ENCODE peak calls at places on chromosomes 16 and 17, in seven cellular contexts. W is esophagus muscularis mucosa, U is fibroblast of mammary gland, E is mucosa of descending colon, F is tibial artery, T is HFFc6, I is right atrium auricular region. S is an unnamed sample.

GRCh38 chr17:67493811-67494210 is 116.7 kb downstream of the PITPNC1 start:
- DNase-seq in F (no peak), W (no peak), I (no peak), E (no peak), T (no peak), U (peak; percentile 30), S (no peak)

GRCh38 chr16:84568066-84568465 is 49.8 kb downstream of the COTL1 start:
- DNase-seq in T (no peak), F (no peak), W (no peak), U (peak; percentile 10), E (no peak), I (no peak), S (no peak)

GRCh38 chr17:41352597-41353366 is 2.2 kb upstream of the KRT33A start:
- DNase-seq in F (no peak), E (no peak), T (no peak), W (no peak), I (no peak), U (peak; percentile 12), S (no peak)

GRCh38 chr16:23373436-23374219 is 71.5 kb downstream of the SCNN1B start:
- DNase-seq in E (no peak), U (no peak), T (no peak), W (no peak), F (no peak), I (no peak), S (no peak)

GRCh38 chr17:6240601-6241000 is 170.4 kb downstream of the WSCD1 start:
- DNase-seq in T (no peak), E (no peak), U (no peak), I (no peak), W (peak; percentile 83), F (no peak), S (no peak)

GRCh38 chr16:30893082-30893743 is 664 bp downstream of the BCL7C start:
- DNase-seq in I (no peak), F (no peak), W (no peak), T (no peak), E (peak; percentile 43), U (no peak), S (no peak)

GRCh38 chr17:6913608-6914443 is 82.0 kb upstream of the ALOX12 start:
- DNase-seq in I (peak; percentile 78), U (peak; percentile 63), W (no peak), E (peak; percentile 84), T (peak; percentile 3), F (peak; percentile 77), S (peak; percentile 20)

GRCh38 chr17:63120406-63120805 is 154.4 kb downstream of the TANC2 start:
- DNase-seq in I (no peak), T (no peak), E (no peak), F (no peak), W (no peak), U (peak; percentile 55), S (no peak)

GRCh38 chr16:53080345-53081031 is 25.7 kb downstream of the CHD9 start:
- DNase-seq in W (no peak), T (peak; percentile 93), U (peak; percentile 89), E (peak; percentile 36), F (peak; percentile 83), I (peak; percentile 85), S (peak; percentile 74)

GRCh38 chr16:25372716-25373115 is 115.1 kb upstream of the ZKSCAN2 start:
- DNase-seq in T (no peak), F (no peak), I (no peak), E (no peak), W (no peak), U (no peak), S (no peak)

GRCh38 chr16:49148410-49148809 is 133.2 kb downstream of the CBLN1 start:
- DNase-seq in E (no peak), U (no peak), I (no peak), T (no peak), W (peak; percentile 82), F (no peak), S (no peak)

GRCh38 chr16:24253192-24253591 is 2.9 kb upstream of the CACNG3 start:
- DNase-seq in E (peak; percentile 50), U (peak; percentile 26), F (no peak), T (no peak), W (no peak), I (no peak), S (no peak)

GRCh38 chr16:22126037-22126558 is 33.8 kb downstream of the VWA3A start:
- DNase-seq in E (no peak), W (no peak), T (no peak), F (peak; percentile 10), U (no peak), I (no peak), S (no peak)

GRCh38 chr17:10968007-10968406 is 130.1 kb upstream of the PIRT start:
- DNase-seq in E (no peak), W (no peak), U (no peak), F (no peak), I (no peak), T (no peak), S (no peak)
- TF ChIP-seq CTCF in E (no peak), W (no peak), U (no peak), F (no peak), I (no peak), T (no peak), S (no peak)

DNA sequence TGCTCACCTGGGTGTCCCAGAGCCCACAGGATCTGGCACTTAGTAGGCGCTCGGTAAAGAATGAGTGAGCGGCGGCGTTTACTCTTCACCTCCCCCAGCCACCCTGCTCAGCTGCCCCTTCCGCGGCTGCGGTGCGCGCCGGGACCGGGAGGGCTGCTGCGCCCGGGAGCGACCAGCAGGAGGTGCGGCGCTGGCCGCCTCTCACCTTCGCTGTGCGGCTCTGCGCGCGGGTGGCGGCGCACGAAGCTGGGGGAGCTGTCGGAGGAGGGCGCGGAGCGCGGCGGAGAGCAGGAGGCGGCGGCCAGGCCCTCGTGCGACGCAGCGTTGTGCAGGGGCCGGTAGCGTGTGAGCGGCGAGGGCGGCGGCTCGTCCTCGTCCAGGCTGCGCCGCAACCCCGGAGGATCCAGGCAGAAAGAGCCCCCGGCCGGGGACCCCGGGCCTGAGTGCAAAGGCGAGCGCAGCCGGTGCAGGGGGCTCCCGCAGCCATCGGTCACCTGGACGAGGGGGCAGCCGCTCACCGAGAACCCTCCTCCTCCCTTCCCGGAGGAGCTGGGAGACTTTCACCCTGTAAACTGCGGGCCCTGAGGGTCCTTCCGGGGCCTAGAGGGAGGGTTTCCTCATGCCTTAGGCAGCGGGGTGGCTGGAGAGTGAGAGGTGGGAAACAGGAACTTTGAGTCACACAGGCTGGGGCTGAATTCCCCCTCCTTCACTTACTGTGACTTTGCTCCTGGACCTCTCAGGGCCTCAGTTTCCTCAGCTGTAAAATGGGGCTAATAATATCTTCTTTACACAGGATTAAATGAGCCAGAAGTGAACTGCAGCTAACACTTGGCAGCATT is 12.5 kb downstream of the SAMD14 start:
- DNase-seq in T (peak; percentile 27), W (no peak), U (peak; percentile 48), E (peak; percentile 61), F (peak; percentile 75), I (no peak), S (no peak)
- TF ChIP-seq CTCF in T (peak; percentile 72), W (peak; percentile 78), U (no peak), E (peak; percentile 60), F (peak; percentile 72), I (peak; percentile 77), S (peak; percentile 40)

DNA sequence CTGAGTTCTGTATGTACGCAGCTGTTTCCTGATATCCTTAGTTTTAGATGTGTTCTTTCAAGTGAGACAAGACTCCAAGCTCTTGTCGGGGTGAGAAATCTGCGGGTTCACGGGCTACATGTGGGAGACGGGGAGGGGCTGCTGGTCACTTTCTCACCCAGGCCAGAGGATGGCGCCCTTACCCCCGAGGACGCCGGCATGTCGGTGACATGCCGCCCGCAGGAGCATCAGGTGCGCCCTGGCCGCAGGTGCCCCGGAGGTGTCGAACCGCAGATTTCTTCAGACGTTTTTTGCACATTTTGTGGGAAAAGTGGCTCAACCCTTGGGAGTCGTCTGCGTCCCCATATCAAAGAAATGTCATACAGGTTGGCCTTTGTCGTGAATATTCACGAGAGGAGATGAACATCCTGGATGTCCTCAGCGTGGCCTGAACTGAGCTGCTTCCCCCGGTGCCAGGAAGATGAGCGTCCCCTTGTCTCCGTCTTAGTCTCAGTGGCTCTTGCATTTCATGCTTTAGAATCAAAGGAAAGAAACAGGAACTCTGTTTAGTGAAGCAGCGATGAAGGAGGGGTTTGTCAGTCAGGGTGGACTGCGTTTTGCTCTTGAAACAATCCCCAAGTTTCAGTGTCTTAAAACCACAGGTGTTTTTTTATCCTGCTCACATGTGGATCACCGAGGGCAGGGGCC is 75.3 kb upstream of the ZNF750 start:
- DNase-seq in U (no peak), W (no peak), T (no peak), I (no peak), F (no peak), E (no peak), S (no peak)
- TF ChIP-seq CTCF in U (peak; percentile 9), W (no peak), T (no peak), I (no peak), F (no peak), E (no peak), S (peak; percentile 5)

GRCh38 chr16:65121870-65122723 is at the start of gene CDH11:
- DNase-seq in T (peak; percentile 81), E (no peak), U (peak; percentile 76), I (no peak), F (peak; percentile 83), W (peak; percentile 91), S (peak; percentile 87)
- TF ChIP-seq CTCF in T (peak; percentile 77), E (no peak), U (no peak), I (peak; percentile 64), F (peak; percentile 47), W (no peak), S (peak; percentile 31)